ENCODE peak calls at places on chromosomes 13 and 19, in ten cellular contexts. One of them, this sample, is unnamed.

GRCh38 chr13:30429721-30430694 is 7.7 kb downstream of the UBE2L5 start:
- DNase-seq in fibroblast of pulmonary artery: peak; percentile 85
- DNase-seq in HFFc6: peak; percentile 89
- DNase-seq in lung: no peak
- DNase-seq in omental fat pad: no peak
- DNase-seq in testis: no peak
- DNase-seq in cardiac muscle cell: peak; percentile 81
- DNase-seq in bronchial epithelial cell: peak; percentile 94
- DNase-seq in cardiac fibroblast: peak; percentile 92
- DNase-seq in CD4-positive, alpha-beta T cell: no peak
- DNase-seq in this sample: no peak

GRCh38 chr19:33047422-33047821 is 17.3 kb downstream of the RHPN2 start:
- DNase-seq in bronchial epithelial cell: peak; percentile 96
- DNase-seq in cardiac fibroblast: no peak
- DNase-seq in testis: no peak
- DNase-seq in CD4-positive, alpha-beta T cell: no peak
- DNase-seq in HFFc6: no peak
- DNase-seq in cardiac muscle cell: peak; percentile 38
- DNase-seq in fibroblast of pulmonary artery: no peak
- DNase-seq in lung: peak; percentile 70
- DNase-seq in omental fat pad: no peak
- DNase-seq in this sample: peak; percentile 98

GRCh38 chr19:33186835-33187540 is 7.1 kb upstream of the LRP3 start:
- DNase-seq in bronchial epithelial cell: no peak
- DNase-seq in fibroblast of pulmonary artery: no peak
- DNase-seq in cardiac fibroblast: no peak
- DNase-seq in HFFc6: no peak
- DNase-seq in omental fat pad: no peak
- DNase-seq in cardiac muscle cell: no peak
- DNase-seq in testis: no peak
- DNase-seq in lung: no peak
- DNase-seq in CD4-positive, alpha-beta T cell: no peak
- DNase-seq in this sample: no peak

GRCh38 chr13:73406454-73406853 is 347.6 kb downstream of the KLF5 start:
- DNase-seq in omental fat pad: no peak
- DNase-seq in CD4-positive, alpha-beta T cell: no peak
- DNase-seq in HFFc6: no peak
- DNase-seq in testis: no peak
- DNase-seq in lung: no peak
- DNase-seq in cardiac fibroblast: no peak
- DNase-seq in bronchial epithelial cell: peak; percentile 85
- DNase-seq in fibroblast of pulmonary artery: no peak
- DNase-seq in cardiac muscle cell: no peak
- DNase-seq in this sample: no peak

GRCh38 chr19:19386373-19386869 is 19.1 kb upstream of the GATAD2A start:
- DNase-seq in omental fat pad: no peak
- DNase-seq in testis: no peak
- DNase-seq in HFFc6: no peak
- DNase-seq in fibroblast of pulmonary artery: no peak
- DNase-seq in lung: no peak
- DNase-seq in bronchial epithelial cell: no peak
- DNase-seq in cardiac muscle cell: no peak
- DNase-seq in CD4-positive, alpha-beta T cell: peak; percentile 6
- DNase-seq in cardiac fibroblast: no peak
- DNase-seq in this sample: no peak

GRCh38 chr13:111187879-111188643 is 73.0 kb downstream of the ARHGEF7 start:
- DNase-seq in CD4-positive, alpha-beta T cell: no peak
- DNase-seq in cardiac fibroblast: peak; percentile 64
- DNase-seq in bronchial epithelial cell: peak; percentile 74
- DNase-seq in testis: no peak
- DNase-seq in cardiac muscle cell: peak; percentile 47
- DNase-seq in fibroblast of pulmonary artery: no peak
- DNase-seq in HFFc6: no peak
- DNase-seq in lung: no peak
- DNase-seq in omental fat pad: no peak
- DNase-seq in this sample: no peak

GRCh38 chr19:19597809-19598306 is 20.6 kb downstream of the PBX4 start:
- DNase-seq in lung: no peak
- DNase-seq in cardiac fibroblast: peak; percentile 29
- DNase-seq in fibroblast of pulmonary artery: no peak
- DNase-seq in testis: no peak
- DNase-seq in omental fat pad: no peak
- DNase-seq in CD4-positive, alpha-beta T cell: peak; percentile 22
- DNase-seq in cardiac muscle cell: no peak
- DNase-seq in bronchial epithelial cell: no peak
- DNase-seq in HFFc6: no peak
- DNase-seq in this sample: no peak

GRCh38 chr13:89490661-89491060 is 1819.5 kb downstream of the SLITRK5 start:
- DNase-seq in cardiac fibroblast: no peak
- DNase-seq in fibroblast of pulmonary artery: no peak
- DNase-seq in cardiac muscle cell: no peak
- DNase-seq in omental fat pad: no peak
- DNase-seq in testis: no peak
- DNase-seq in CD4-positive, alpha-beta T cell: no peak
- DNase-seq in bronchial epithelial cell: no peak
- DNase-seq in lung: no peak
- DNase-seq in HFFc6: no peak
- DNase-seq in this sample: no peak

GRCh38 chr13:44465318-44465717 is 91.7 kb downstream of the SERP2 start:
- DNase-seq in omental fat pad: no peak
- DNase-seq in cardiac fibroblast: peak; percentile 18
- DNase-seq in CD4-positive, alpha-beta T cell: no peak
- DNase-seq in HFFc6: no peak
- DNase-seq in lung: no peak
- DNase-seq in cardiac muscle cell: no peak
- DNase-seq in bronchial epithelial cell: peak; percentile 41
- DNase-seq in testis: no peak
- DNase-seq in fibroblast of pulmonary artery: no peak
- DNase-seq in this sample: no peak

GRCh38 chr13:44474122-44474910 is 100.7 kb downstream of the SERP2 start:
- DNase-seq in HFFc6: no peak
- DNase-seq in cardiac fibroblast: peak; percentile 25
- DNase-seq in fibroblast of pulmonary artery: peak; percentile 17
- DNase-seq in testis: peak; percentile 60
- DNase-seq in lung: no peak
- DNase-seq in omental fat pad: no peak
- DNase-seq in bronchial epithelial cell: no peak
- DNase-seq in cardiac muscle cell: peak; percentile 31
- DNase-seq in CD4-positive, alpha-beta T cell: no peak
- DNase-seq in this sample: no peak

GRCh38 chr13:44471686-44472085 is 98.1 kb downstream of the SERP2 start:
- DNase-seq in testis: no peak
- DNase-seq in CD4-positive, alpha-beta T cell: no peak
- DNase-seq in omental fat pad: no peak
- DNase-seq in cardiac fibroblast: peak; percentile 52
- DNase-seq in cardiac muscle cell: peak; percentile 38
- DNase-seq in lung: no peak
- DNase-seq in HFFc6: peak; percentile 59
- DNase-seq in bronchial epithelial cell: peak; percentile 48
- DNase-seq in fibroblast of pulmonary artery: peak; percentile 45
- DNase-seq in this sample: no peak

DNA sequence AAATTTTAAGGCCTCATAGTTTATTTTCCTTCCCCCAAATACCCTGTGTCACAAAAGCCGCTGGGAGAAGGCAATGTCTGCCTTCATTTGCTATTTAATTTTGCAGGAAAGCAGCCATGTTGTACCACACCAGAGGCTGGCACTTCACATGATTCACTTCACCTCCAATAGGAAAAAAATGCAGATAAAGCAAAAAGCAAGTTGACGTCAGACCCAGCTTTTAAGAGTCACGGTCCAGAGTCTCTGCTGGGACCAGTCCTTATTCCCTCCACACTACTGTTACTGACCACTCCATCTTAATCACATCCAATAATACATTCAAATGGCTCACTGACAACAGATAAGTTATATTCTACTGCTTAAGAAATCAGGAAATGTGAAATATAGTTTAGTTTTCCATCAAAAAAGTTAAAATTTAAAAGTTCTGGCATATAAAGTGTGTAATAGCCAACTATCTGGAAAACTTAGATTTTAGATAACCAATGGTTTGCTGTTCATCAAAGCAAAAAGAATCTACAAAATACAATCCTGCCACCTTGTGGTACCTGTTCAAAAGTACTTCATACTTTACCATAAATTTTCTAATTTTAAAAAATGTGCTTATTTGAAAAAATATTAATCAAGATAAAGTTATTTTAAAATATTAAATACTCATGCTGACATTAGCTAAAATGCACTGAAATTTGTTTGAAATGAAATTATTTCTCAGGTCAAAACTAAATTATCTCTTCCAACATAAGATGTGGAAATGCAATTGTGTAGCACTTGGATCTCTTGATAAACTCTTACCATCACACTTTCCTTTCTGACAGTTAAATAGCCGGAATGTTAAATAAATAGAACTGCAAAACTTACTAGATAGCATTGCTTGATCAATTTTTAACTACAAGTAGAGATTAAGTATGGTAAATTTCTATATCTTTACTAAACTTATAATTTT is 97.3 kb downstream of the SERP2 start:
- DNase-seq in fibroblast of pulmonary artery: peak; percentile 64
- DNase-seq in omental fat pad: no peak
- DNase-seq in cardiac muscle cell: peak; percentile 45
- DNase-seq in HFFc6: no peak
- DNase-seq in lung: no peak
- DNase-seq in testis: no peak
- DNase-seq in bronchial epithelial cell: peak; percentile 44
- DNase-seq in cardiac fibroblast: peak; percentile 61
- DNase-seq in CD4-positive, alpha-beta T cell: no peak
- DNase-seq in this sample: no peak
- TF ChIP-seq CTCF in fibroblast of pulmonary artery: peak; percentile 46
- TF ChIP-seq CTCF in omental fat pad: no peak
- TF ChIP-seq CTCF in cardiac muscle cell: peak; percentile 39
- TF ChIP-seq CTCF in HFFc6: peak; percentile 87
- TF ChIP-seq CTCF in lung: no peak
- TF ChIP-seq CTCF in testis: no peak
- TF ChIP-seq CTCF in bronchial epithelial cell: peak; percentile 4
- TF ChIP-seq CTCF in cardiac fibroblast: peak; percentile 43
- TF ChIP-seq CTCF in CD4-positive, alpha-beta T cell: peak; percentile 65
- TF ChIP-seq CTCF in this sample: peak; percentile 84

GRCh38 chr13:23375007-23375971 is 58.2 kb downstream of the SACS start:
- DNase-seq in bronchial epithelial cell: peak; percentile 68
- DNase-seq in omental fat pad: peak; percentile 93
- DNase-seq in CD4-positive, alpha-beta T cell: peak; percentile 97
- DNase-seq in testis: peak; percentile 98
- DNase-seq in cardiac muscle cell: peak; percentile 98
- DNase-seq in fibroblast of pulmonary artery: peak; percentile 95
- DNase-seq in HFFc6: peak; percentile 90
- DNase-seq in cardiac fibroblast: peak; percentile 95
- DNase-seq in lung: peak; percentile 96
- DNase-seq in this sample: peak; percentile 86
- TF ChIP-seq CTCF in bronchial epithelial cell: peak; percentile 23
- TF ChIP-seq CTCF in omental fat pad: no peak
- TF ChIP-seq CTCF in CD4-positive, alpha-beta T cell: peak; percentile 8
- TF ChIP-seq CTCF in testis: no peak
- TF ChIP-seq CTCF in cardiac muscle cell: no peak
- TF ChIP-seq CTCF in fibroblast of pulmonary artery: no peak
- TF ChIP-seq CTCF in HFFc6: peak; percentile 67
- TF ChIP-seq CTCF in cardiac fibroblast: no peak
- TF ChIP-seq CTCF in lung: no peak
- TF ChIP-seq CTCF in this sample: peak; percentile 17

GRCh38 chr13:28545583-28546333 is 50.8 kb upstream of the FLT1 start:
- DNase-seq in testis: no peak
- DNase-seq in CD4-positive, alpha-beta T cell: no peak
- DNase-seq in HFFc6: no peak
- DNase-seq in omental fat pad: no peak
- DNase-seq in bronchial epithelial cell: no peak
- DNase-seq in fibroblast of pulmonary artery: no peak
- DNase-seq in cardiac muscle cell: no peak
- DNase-seq in lung: no peak
- DNase-seq in cardiac fibroblast: no peak
- DNase-seq in this sample: no peak

GRCh38 chr13:28548468-28548867 is 53.5 kb upstream of the FLT1 start:
- DNase-seq in cardiac fibroblast: no peak
- DNase-seq in omental fat pad: no peak
- DNase-seq in testis: no peak
- DNase-seq in bronchial epithelial cell: no peak
- DNase-seq in lung: no peak
- DNase-seq in HFFc6: no peak
- DNase-seq in cardiac muscle cell: no peak
- DNase-seq in CD4-positive, alpha-beta T cell: no peak
- DNase-seq in fibroblast of pulmonary artery: no peak
- DNase-seq in this sample: no peak

GRCh38 chr13:28551498-28551895 is 56.6 kb upstream of the FLT1 start:
- DNase-seq in CD4-positive, alpha-beta T cell: no peak
- DNase-seq in lung: no peak
- DNase-seq in omental fat pad: no peak
- DNase-seq in fibroblast of pulmonary artery: no peak
- DNase-seq in bronchial epithelial cell: no peak
- DNase-seq in cardiac fibroblast: no peak
- DNase-seq in HFFc6: no peak
- DNase-seq in testis: no peak
- DNase-seq in cardiac muscle cell: no peak
- DNase-seq in this sample: no peak

GRCh38 chr13:28550721-28551497 is 56.0 kb upstream of the FLT1 start:
- DNase-seq in cardiac fibroblast: no peak
- DNase-seq in lung: no peak
- DNase-seq in omental fat pad: no peak
- DNase-seq in bronchial epithelial cell: no peak
- DNase-seq in HFFc6: no peak
- DNase-seq in cardiac muscle cell: no peak
- DNase-seq in CD4-positive, alpha-beta T cell: no peak
- DNase-seq in testis: no peak
- DNase-seq in fibroblast of pulmonary artery: no peak
- DNase-seq in this sample: no peak

GRCh38 chr13:28548872-28549271 is 53.9 kb upstream of the FLT1 start:
- DNase-seq in lung: no peak
- DNase-seq in cardiac muscle cell: no peak
- DNase-seq in HFFc6: no peak
- DNase-seq in CD4-positive, alpha-beta T cell: no peak
- DNase-seq in testis: no peak
- DNase-seq in fibroblast of pulmonary artery: no peak
- DNase-seq in cardiac fibroblast: no peak
- DNase-seq in bronchial epithelial cell: no peak
- DNase-seq in omental fat pad: no peak
- DNase-seq in this sample: no peak
- TF ChIP-seq CTCF in lung: no peak
- TF ChIP-seq CTCF in cardiac muscle cell: peak; percentile 7
- TF ChIP-seq CTCF in HFFc6: peak; percentile 55
- TF ChIP-seq CTCF in CD4-positive, alpha-beta T cell: no peak
- TF ChIP-seq CTCF in testis: no peak
- TF ChIP-seq CTCF in fibroblast of pulmonary artery: no peak
- TF ChIP-seq CTCF in cardiac fibroblast: no peak
- TF ChIP-seq CTCF in bronchial epithelial cell: no peak
- TF ChIP-seq CTCF in omental fat pad: no peak
- TF ChIP-seq CTCF in this sample: no peak

DNA sequence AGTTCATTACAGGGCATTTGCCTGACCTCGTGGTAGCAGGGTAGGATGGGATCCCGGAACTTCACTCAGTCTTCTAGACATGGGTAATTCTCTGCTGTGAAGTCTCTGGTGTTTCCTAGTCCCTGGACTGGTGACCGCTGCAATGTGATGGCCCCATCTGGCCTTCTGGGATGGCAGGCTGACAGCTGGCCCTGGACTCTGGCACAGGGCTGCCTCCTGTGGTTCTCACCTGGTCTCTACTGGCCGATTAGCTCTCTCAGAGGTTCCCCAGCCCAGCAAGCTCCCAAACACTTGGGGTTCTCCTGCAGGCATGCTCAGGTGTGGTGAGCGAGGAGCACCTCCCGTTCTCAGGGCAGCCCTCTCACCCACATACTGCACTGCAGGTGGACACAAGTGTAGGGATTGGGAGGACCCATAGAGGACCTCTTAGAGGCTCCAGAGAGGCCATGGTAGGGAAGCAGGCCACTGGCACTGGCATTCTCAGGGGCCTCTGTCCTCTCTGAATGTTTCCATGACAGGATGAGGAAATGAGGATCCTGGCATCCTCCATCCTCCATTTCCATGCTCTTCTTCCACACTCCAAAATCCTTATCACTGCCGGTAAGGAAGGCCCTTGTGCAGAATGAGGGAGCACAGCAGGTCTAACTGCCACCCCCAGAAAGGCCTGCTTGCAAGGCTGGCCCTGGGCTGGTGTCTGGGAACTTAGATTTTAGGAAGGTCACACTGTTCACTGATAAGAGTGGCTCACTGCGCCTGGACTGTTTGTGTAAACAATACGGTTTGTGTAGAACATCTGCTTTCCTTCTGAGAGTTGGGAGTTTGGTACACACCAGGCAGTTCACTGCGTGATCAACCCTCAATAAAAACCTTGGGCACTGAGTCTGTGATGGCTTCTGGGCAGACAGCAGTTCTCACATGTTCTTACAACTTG is 31.5 kb upstream of the FARP1 start:
- DNase-seq in CD4-positive, alpha-beta T cell: no peak
- DNase-seq in fibroblast of pulmonary artery: no peak
- DNase-seq in bronchial epithelial cell: no peak
- DNase-seq in omental fat pad: no peak
- DNase-seq in cardiac muscle cell: no peak
- DNase-seq in cardiac fibroblast: no peak
- DNase-seq in testis: no peak
- DNase-seq in HFFc6: no peak
- DNase-seq in lung: no peak
- DNase-seq in this sample: no peak
- TF ChIP-seq CTCF in CD4-positive, alpha-beta T cell: no peak
- TF ChIP-seq CTCF in fibroblast of pulmonary artery: no peak
- TF ChIP-seq CTCF in bronchial epithelial cell: no peak
- TF ChIP-seq CTCF in omental fat pad: no peak
- TF ChIP-seq CTCF in cardiac muscle cell: no peak
- TF ChIP-seq CTCF in cardiac fibroblast: no peak
- TF ChIP-seq CTCF in testis: no peak
- TF ChIP-seq CTCF in HFFc6: no peak
- TF ChIP-seq CTCF in lung: no peak
- TF ChIP-seq CTCF in this sample: no peak

This sample was measured in RWPE2.